ENCODE peak calls at places on chromosomes 12 and 14, in seven cellular contexts. One of them, this sample, is unnamed.

GRCh38 chr12:29610473-29611174 is 113.1 kb upstream of the OVCH1 start:
- DNase-seq in breast epithelium: no peak
- DNase-seq in SW 1271: no peak
- DNase-seq in astrocyte of the spinal cord: no peak
- DNase-seq in left colon: no peak
- DNase-seq in fibroblast of villous mesenchyme: no peak
- DNase-seq in EH: no peak
- DNase-seq in this sample: no peak

GRCh38 chr12:110581951-110582285 is 1.2 kb downstream of the PPTC7 start:
- DNase-seq in breast epithelium: no peak
- DNase-seq in SW 1271: no peak
- DNase-seq in astrocyte of the spinal cord: no peak
- DNase-seq in left colon: no peak
- DNase-seq in fibroblast of villous mesenchyme: no peak
- DNase-seq in EH: no peak
- DNase-seq in this sample: no peak

GRCh38 chr12:49806321-49806813 is 21.8 kb downstream of the NCKAP5L start:
- DNase-seq in breast epithelium: peak
- DNase-seq in SW 1271: no peak
- DNase-seq in astrocyte of the spinal cord: no peak
- DNase-seq in left colon: no peak
- DNase-seq in fibroblast of villous mesenchyme: no peak
- DNase-seq in EH: no peak
- DNase-seq in this sample: no peak

GRCh38 chr12:79083181-79083580 is 218.6 kb downstream of the SYT1 start:
- DNase-seq in breast epithelium: no peak
- DNase-seq in SW 1271: no peak
- DNase-seq in astrocyte of the spinal cord: no peak
- DNase-seq in left colon: no peak
- DNase-seq in fibroblast of villous mesenchyme: no peak
- DNase-seq in EH: no peak
- DNase-seq in this sample: no peak

GRCh38 chr12:77079631-77080030 is 14.3 kb upstream of the E2F7 start:
- DNase-seq in breast epithelium: no peak
- DNase-seq in SW 1271: no peak
- DNase-seq in astrocyte of the spinal cord: no peak
- DNase-seq in left colon: no peak
- DNase-seq in fibroblast of villous mesenchyme: no peak
- DNase-seq in EH: no peak
- DNase-seq in this sample: no peak

GRCh38 chr14:91059576-91060471 is 617 bp downstream of the RPS6KA5 start:
- DNase-seq in breast epithelium: peak
- DNase-seq in SW 1271: no peak
- DNase-seq in astrocyte of the spinal cord: no peak
- DNase-seq in left colon: peak
- DNase-seq in fibroblast of villous mesenchyme: no peak
- DNase-seq in EH: peak
- DNase-seq in this sample: peak

GRCh38 chr12:25994901-25995625 is 36.6 kb downstream of the RASSF8 start:
- DNase-seq in breast epithelium: no peak
- DNase-seq in SW 1271: no peak
- DNase-seq in astrocyte of the spinal cord: no peak
- DNase-seq in left colon: no peak
- DNase-seq in fibroblast of villous mesenchyme: no peak
- DNase-seq in EH: peak
- DNase-seq in this sample: no peak

GRCh38 chr14:52031781-52032180 is 37.1 kb downstream of the NID2 start:
- DNase-seq in breast epithelium: no peak
- DNase-seq in SW 1271: no peak
- DNase-seq in astrocyte of the spinal cord: peak
- DNase-seq in left colon: no peak
- DNase-seq in fibroblast of villous mesenchyme: peak
- DNase-seq in EH: peak
- DNase-seq in this sample: no peak

GRCh38 chr14:45287609-45288008 is 34.6 kb upstream of the MIS18BP1 start:
- DNase-seq in breast epithelium: no peak
- DNase-seq in SW 1271: no peak
- DNase-seq in astrocyte of the spinal cord: no peak
- DNase-seq in left colon: no peak
- DNase-seq in fibroblast of villous mesenchyme: no peak
- DNase-seq in EH: no peak
- DNase-seq in this sample: no peak

GRCh38 chr14:92425101-92425500 is 88.5 kb upstream of the RIN3 start:
- DNase-seq in breast epithelium: no peak
- DNase-seq in SW 1271: peak
- DNase-seq in astrocyte of the spinal cord: peak
- DNase-seq in left colon: no peak
- DNase-seq in fibroblast of villous mesenchyme: peak
- DNase-seq in EH: peak
- DNase-seq in this sample: no peak

GRCh38 chr12:113305281-113305856 is 29.5 kb downstream of the SLC8B1 start:
- DNase-seq in breast epithelium: no peak
- DNase-seq in SW 1271: no peak
- DNase-seq in astrocyte of the spinal cord: no peak
- DNase-seq in left colon: no peak
- DNase-seq in fibroblast of villous mesenchyme: no peak
- DNase-seq in EH: no peak
- DNase-seq in this sample: no peak

GRCh38 chr12:120404271-120404670 is 33.6 kb upstream of the COX6A1 start:
- DNase-seq in breast epithelium: no peak
- DNase-seq in SW 1271: no peak
- DNase-seq in astrocyte of the spinal cord: no peak
- DNase-seq in left colon: no peak
- DNase-seq in fibroblast of villous mesenchyme: no peak
- DNase-seq in EH: no peak
- DNase-seq in this sample: no peak

GRCh38 chr14:77603654-77604270 is 12.7 kb downstream of the SPTLC2 start:
- DNase-seq in breast epithelium: no peak
- DNase-seq in SW 1271: no peak
- DNase-seq in astrocyte of the spinal cord: no peak
- DNase-seq in left colon: peak
- DNase-seq in fibroblast of villous mesenchyme: peak
- DNase-seq in EH: peak
- DNase-seq in this sample: no peak

GRCh38 chr14:59511916-59512530 is 27.7 kb downstream of the JKAMP start:
- DNase-seq in breast epithelium: no peak
- DNase-seq in SW 1271: no peak
- DNase-seq in astrocyte of the spinal cord: no peak
- DNase-seq in left colon: no peak
- DNase-seq in fibroblast of villous mesenchyme: peak
- DNase-seq in EH: no peak
- DNase-seq in this sample: peak

GRCh38 chr12:130828895-130829294 is 10.2 kb downstream of the STX2 start:
- DNase-seq in breast epithelium: no peak
- DNase-seq in SW 1271: no peak
- DNase-seq in astrocyte of the spinal cord: no peak
- DNase-seq in left colon: no peak
- DNase-seq in fibroblast of villous mesenchyme: no peak
- DNase-seq in EH: no peak
- DNase-seq in this sample: no peak

GRCh38 chr12:124618291-124618902 is 51.0 kb upstream of the NCOR2 start:
- DNase-seq in breast epithelium: no peak
- DNase-seq in SW 1271: no peak
- DNase-seq in astrocyte of the spinal cord: no peak
- DNase-seq in left colon: no peak
- DNase-seq in fibroblast of villous mesenchyme: no peak
- DNase-seq in EH: no peak
- DNase-seq in this sample: no peak

GRCh38 chr12:121697093-121697698 is 15.4 kb upstream of the TMEM120B start:
- DNase-seq in breast epithelium: no peak
- DNase-seq in SW 1271: peak
- DNase-seq in astrocyte of the spinal cord: peak
- DNase-seq in left colon: no peak
- DNase-seq in fibroblast of villous mesenchyme: peak
- DNase-seq in EH: peak
- DNase-seq in this sample: no peak

GRCh38 chr14:73785336-73785833 is 66.2 kb upstream of the PTGR2 start:
- DNase-seq in breast epithelium: no peak
- DNase-seq in SW 1271: no peak
- DNase-seq in astrocyte of the spinal cord: peak
- DNase-seq in left colon: peak
- DNase-seq in fibroblast of villous mesenchyme: peak
- DNase-seq in EH: peak
- DNase-seq in this sample: peak

GRCh38 chr12:57234571-57235011 is 5.1 kb downstream of the SHMT2 start:
- DNase-seq in breast epithelium: no peak
- DNase-seq in SW 1271: no peak
- DNase-seq in astrocyte of the spinal cord: no peak
- DNase-seq in left colon: no peak
- DNase-seq in fibroblast of villous mesenchyme: no peak
- DNase-seq in EH: no peak
- DNase-seq in this sample: no peak

GRCh38 chr12:109010259-109010658 is 10.6 kb downstream of the SVOP start:
- DNase-seq in breast epithelium: no peak
- DNase-seq in SW 1271: no peak
- DNase-seq in astrocyte of the spinal cord: no peak
- DNase-seq in left colon: no peak
- DNase-seq in fibroblast of villous mesenchyme: no peak
- DNase-seq in EH: no peak
- DNase-seq in this sample: no peak

GRCh38 chr12:113214938-113215400 is 6.3 kb upstream of the TPCN1 start:
- DNase-seq in breast epithelium: no peak
- DNase-seq in SW 1271: peak
- DNase-seq in astrocyte of the spinal cord: peak
- DNase-seq in left colon: no peak
- DNase-seq in fibroblast of villous mesenchyme: peak
- DNase-seq in EH: peak
- DNase-seq in this sample: no peak

GRCh38 chr12:76226397-76226796 is 121.8 kb downstream of the BBS10 start:
- DNase-seq in breast epithelium: no peak
- DNase-seq in SW 1271: no peak
- DNase-seq in astrocyte of the spinal cord: peak
- DNase-seq in left colon: no peak
- DNase-seq in fibroblast of villous mesenchyme: peak
- DNase-seq in EH: peak
- DNase-seq in this sample: no peak

GRCh38 chr14:93751946-93752660 is 36.2 kb downstream of the PRIMA1 start:
- DNase-seq in breast epithelium: no peak
- DNase-seq in SW 1271: no peak
- DNase-seq in astrocyte of the spinal cord: no peak
- DNase-seq in left colon: no peak
- DNase-seq in fibroblast of villous mesenchyme: no peak
- DNase-seq in EH: no peak
- DNase-seq in this sample: no peak

GRCh38 chr12:104137175-104137901 is 672 bp downstream of the NFYB start:
- DNase-seq in breast epithelium: no peak
- DNase-seq in SW 1271: no peak
- DNase-seq in astrocyte of the spinal cord: peak
- DNase-seq in left colon: peak
- DNase-seq in fibroblast of villous mesenchyme: peak
- DNase-seq in EH: peak
- DNase-seq in this sample: peak

GRCh38 chr12:15322164-15323054 is at the start of gene PTPRO:
- DNase-seq in breast epithelium: no peak
- DNase-seq in SW 1271: no peak
- DNase-seq in astrocyte of the spinal cord: peak
- DNase-seq in left colon: no peak
- DNase-seq in fibroblast of villous mesenchyme: no peak
- DNase-seq in EH: peak
- DNase-seq in this sample: peak

GRCh38 chr14:56715938-56716337 is 94.3 kb downstream of the OTX2 start:
- DNase-seq in breast epithelium: no peak
- DNase-seq in SW 1271: no peak
- DNase-seq in astrocyte of the spinal cord: no peak
- DNase-seq in left colon: no peak
- DNase-seq in fibroblast of villous mesenchyme: no peak
- DNase-seq in EH: no peak
- DNase-seq in this sample: no peak

GRCh38 chr14:88189840-88190191 is 133.3 kb downstream of the KCNK10 start:
- DNase-seq in breast epithelium: no peak
- DNase-seq in SW 1271: no peak
- DNase-seq in astrocyte of the spinal cord: no peak
- DNase-seq in left colon: no peak
- DNase-seq in fibroblast of villous mesenchyme: no peak
- DNase-seq in EH: no peak
- DNase-seq in this sample: no peak

GRCh38 chr12:107448198-107448597 is 237.4 kb upstream of the PWP1 start:
- DNase-seq in breast epithelium: no peak
- DNase-seq in SW 1271: no peak
- DNase-seq in astrocyte of the spinal cord: no peak
- DNase-seq in left colon: peak
- DNase-seq in fibroblast of villous mesenchyme: no peak
- DNase-seq in EH: peak
- DNase-seq in this sample: peak

GRCh38 chr14:24285351-24285750 is 14.0 kb upstream of the RABGGTA start:
- DNase-seq in breast epithelium: no peak
- DNase-seq in SW 1271: no peak
- DNase-seq in astrocyte of the spinal cord: no peak
- DNase-seq in left colon: no peak
- DNase-seq in fibroblast of villous mesenchyme: no peak
- DNase-seq in EH: peak
- DNase-seq in this sample: no peak

GRCh38 chr14:99699071-99699760 is 15.1 kb downstream of the CYP46A1 start:
- DNase-seq in breast epithelium: no peak
- DNase-seq in SW 1271: no peak
- DNase-seq in astrocyte of the spinal cord: no peak
- DNase-seq in left colon: no peak
- DNase-seq in fibroblast of villous mesenchyme: no peak
- DNase-seq in EH: no peak
- DNase-seq in this sample: no peak

GRCh38 chr12:122078141-122079037 is at the start of gene MLXIP:
- DNase-seq in breast epithelium: peak
- DNase-seq in SW 1271: peak
- DNase-seq in astrocyte of the spinal cord: peak
- DNase-seq in left colon: peak
- DNase-seq in fibroblast of villous mesenchyme: peak
- DNase-seq in EH: peak
- DNase-seq in this sample: peak

GRCh38 chr12:79300199-79300568 is 390.6 kb downstream of the PAWR start:
- DNase-seq in breast epithelium: no peak
- DNase-seq in SW 1271: no peak
- DNase-seq in astrocyte of the spinal cord: peak
- DNase-seq in left colon: no peak
- DNase-seq in fibroblast of villous mesenchyme: peak
- DNase-seq in EH: peak
- DNase-seq in this sample: no peak

GRCh38 chr12:795305-795704 is 42.9 kb downstream of the WNK1 start:
- DNase-seq in breast epithelium: no peak
- DNase-seq in SW 1271: no peak
- DNase-seq in astrocyte of the spinal cord: no peak
- DNase-seq in left colon: no peak
- DNase-seq in fibroblast of villous mesenchyme: no peak
- DNase-seq in EH: no peak
- DNase-seq in this sample: no peak

GRCh38 chr12:88036368-88036965 is 7.3 kb upstream of the C12orf50 start:
- DNase-seq in breast epithelium: no peak
- DNase-seq in SW 1271: no peak
- DNase-seq in astrocyte of the spinal cord: peak
- DNase-seq in left colon: no peak
- DNase-seq in fibroblast of villous mesenchyme: peak
- DNase-seq in EH: peak
- DNase-seq in this sample: no peak

GRCh38 chr14:60164717-60165546 is at the start of gene DHRS7:
- DNase-seq in breast epithelium: peak
- DNase-seq in SW 1271: peak
- DNase-seq in astrocyte of the spinal cord: peak
- DNase-seq in left colon: peak
- DNase-seq in fibroblast of villous mesenchyme: peak
- DNase-seq in EH: peak
- DNase-seq in this sample: peak

GRCh38 chr12:70449758-70450341 is 83.8 kb downstream of the KCNMB4 start:
- DNase-seq in breast epithelium: no peak
- DNase-seq in SW 1271: no peak
- DNase-seq in astrocyte of the spinal cord: no peak
- DNase-seq in left colon: no peak
- DNase-seq in fibroblast of villous mesenchyme: no peak
- DNase-seq in EH: no peak
- DNase-seq in this sample: no peak